ENCODE peak calls at places on chromosomes 6 and 20, in ten cellular contexts. M is posterior cingulate gyrus, P is ELF-1, I is endothelial cell, X is Kasumi-1, F is psoas muscle, R is H54, Y is cardiac fibroblast, O is AG08395, L is fibroblast of the aortic adventitia. T is an unnamed sample.

GRCh38 chr6:150831577-150831976 is 33.9 kb upstream of the MTHFD1L start:
- DNase-seq in O (no peak), M (no peak), R (no peak), P (no peak), F (no peak), X (no peak), L (no peak), Y (no peak), I (no peak), T (no peak)

GRCh38 chr6:13302291-13302690 is 26.0 kb downstream of the TBC1D7 start:
- DNase-seq in O (no peak), Y (peak; percentile 38), R (no peak), M (peak; percentile 67), P (no peak), X (no peak), F (no peak), L (no peak), I (no peak), T (no peak)

GRCh38 chr20:19995220-19995863 is 21.8 kb upstream of the NAA20 start:
- DNase-seq in F (no peak), L (peak; percentile 82), X (peak; percentile 71), P (no peak), M (no peak), Y (peak; percentile 78), O (peak; percentile 64), R (no peak), I (no peak), T (peak; percentile 16)

GRCh38 chr20:39829255-39829654 is 859.8 kb downstream of the MAFB start:
- DNase-seq in F (no peak), Y (peak; percentile 29), L (no peak), M (no peak), I (peak; percentile 23), X (no peak), P (peak; percentile 23), O (peak; percentile 18), R (no peak), T (no peak)

GRCh38 chr20:53774487-53775203 is 181.0 kb upstream of the ZNF217 start:
- DNase-seq in M (no peak), I (no peak), L (peak; percentile 94), Y (peak; percentile 87), F (no peak), R (peak; percentile 45), O (peak; percentile 90), X (no peak), P (no peak), T (no peak)

GRCh38 chr20:63232235-63233060 is 3.3 kb upstream of the BIRC7 start:
- DNase-seq in F (no peak), Y (peak; percentile 88), M (no peak), P (peak; percentile 88), R (peak; percentile 94), X (no peak), I (no peak), L (peak; percentile 85), O (peak; percentile 81), T (no peak)

GRCh38 chr20:63664861-63665594 is 6.9 kb downstream of the RTEL1 start:
- DNase-seq in X (no peak), Y (peak; percentile 42), O (no peak), F (no peak), I (no peak), P (peak; percentile 50), L (peak; percentile 32), R (no peak), M (peak; percentile 38), T (peak; percentile 33)

GRCh38 chr20:50848341-50848808 is 53.5 kb downstream of the BCAS4 start:
- DNase-seq in Y (peak; percentile 70), I (no peak), P (no peak), F (no peak), M (no peak), O (peak; percentile 15), R (no peak), L (peak; percentile 52), X (no peak), T (no peak)

GRCh38 chr6:129342243-129342642 is 367.7 kb downstream of the ARHGAP18 start:
- DNase-seq in I (no peak), P (no peak), O (peak; percentile 23), L (peak; percentile 68), R (no peak), F (no peak), Y (peak; percentile 76), X (no peak), M (no peak), T (no peak)

GRCh38 chr20:55386686-55387085 is 618.6 kb downstream of the CBLN4 start:
- DNase-seq in X (no peak), M (no peak), R (peak; percentile 4), F (no peak), P (no peak), L (no peak), I (no peak), Y (no peak), O (no peak), T (no peak)

GRCh38 chr20:60447703-60448102 is 489.5 kb downstream of the CDH26 start:
- DNase-seq in X (no peak), I (no peak), R (no peak), M (no peak), O (no peak), L (no peak), Y (no peak), F (no peak), P (no peak), T (no peak)

GRCh38 chr20:53829706-53830521 is 236.3 kb upstream of the ZNF217 start:
- DNase-seq in R (no peak), L (peak; percentile 62), X (peak; percentile 22), F (no peak), P (no peak), M (no peak), O (peak; percentile 42), I (no peak), Y (peak; percentile 56), T (no peak)

GRCh38 chr20:18187020-18187419 is 49.4 kb downstream of the KAT14 start:
- DNase-seq in L (no peak), X (no peak), I (no peak), F (no peak), Y (no peak), O (no peak), M (no peak), R (no peak), P (no peak), T (no peak)

GRCh38 chr6:167576798-167577528 is 249.7 kb upstream of the AFDN start:
- DNase-seq in M (no peak), P (no peak), X (no peak), L (no peak), F (no peak), I (no peak), O (no peak), Y (no peak), R (no peak), T (no peak)

GRCh38 chr6:16059496-16059895 is 69.4 kb upstream of the MYLIP start:
- DNase-seq in P (peak; percentile 28), O (no peak), M (no peak), I (no peak), X (no peak), L (no peak), Y (no peak), R (no peak), F (no peak), T (peak; percentile 63)

GRCh38 chr20:47791084-47791599 is 5.9 kb upstream of the SULF2 start:
- DNase-seq in R (no peak), Y (no peak), M (no peak), F (no peak), O (no peak), P (no peak), L (no peak), I (no peak), X (no peak), T (no peak)

GRCh38 chr20:36582821-36583220 is 9.4 kb downstream of the TGIF2 start:
- DNase-seq in M (no peak), X (no peak), R (no peak), P (no peak), L (no peak), O (no peak), I (no peak), Y (no peak), F (no peak), T (no peak)